ENCODE peak calls at places on chromosomes 5 and 9, in six cellular contexts. N, J, C, I, P and H are unnamed samples.

GRCh38 chr9:136624184-136624951 is 38.3 kb upstream of the EGFL7 start:
- DNase-seq in N (no peak), J (no peak), C (no peak), I (no peak), P (no peak), H (no peak)

GRCh38 chr9:129473523-129474244 is 147.2 kb downstream of the C9orf50 start:
- DNase-seq in N (no peak), J (no peak), C (peak), I (no peak), P (no peak), H (no peak)

GRCh38 chr5:81740758-81741157 is 10.1 kb downstream of the SSBP2 start:
- DNase-seq in N (no peak), J (no peak), C (no peak), I (no peak), P (no peak), H (no peak)

GRCh38 chr5:35087971-35088370 is 40.2 kb upstream of the AGXT2 start:
- DNase-seq in N (no peak), J (no peak), C (no peak), I (no peak), P (no peak), H (no peak)

GRCh38 chr5:32909207-32909606 is 198.1 kb downstream of the NPR3 start:
- DNase-seq in N (no peak), J (no peak), C (no peak), I (no peak), P (no peak), H (no peak)

GRCh38 chr5:57768771-57769170 is 286.2 kb upstream of the ACTBL2 start:
- DNase-seq in N (no peak), J (no peak), C (no peak), I (no peak), P (no peak), H (no peak)

GRCh38 chr5:115069087-115069968 is 100.4 kb downstream of the TRIM36 start:
- DNase-seq in N (peak), J (no peak), C (no peak), I (peak), P (peak), H (peak)

GRCh38 chr5:175344331-175345200 is 99.4 kb downstream of the DRD1 start:
- DNase-seq in N (peak), J (no peak), C (no peak), I (no peak), P (peak), H (no peak)

GRCh38 chr5:78629590-78629989 is 19.0 kb downstream of the LHFPL2 start:
- DNase-seq in N (no peak), J (no peak), C (no peak), I (no peak), P (no peak), H (no peak)

GRCh38 chr5:180816608-180817534 is 14.3 kb upstream of the MGAT1 start:
- DNase-seq in N (no peak), J (no peak), C (no peak), I (no peak), P (no peak), H (no peak)

GRCh38 chr5:6342689-6343315 is 35.5 kb downstream of the MED10 start:
- DNase-seq in N (no peak), J (no peak), C (no peak), I (no peak), P (no peak), H (no peak)

GRCh38 chr5:176578391-176578808 is 29.3 kb downstream of the CDHR2 start:
- DNase-seq in N (peak), J (no peak), C (peak), I (peak), P (peak), H (peak)

DNA sequence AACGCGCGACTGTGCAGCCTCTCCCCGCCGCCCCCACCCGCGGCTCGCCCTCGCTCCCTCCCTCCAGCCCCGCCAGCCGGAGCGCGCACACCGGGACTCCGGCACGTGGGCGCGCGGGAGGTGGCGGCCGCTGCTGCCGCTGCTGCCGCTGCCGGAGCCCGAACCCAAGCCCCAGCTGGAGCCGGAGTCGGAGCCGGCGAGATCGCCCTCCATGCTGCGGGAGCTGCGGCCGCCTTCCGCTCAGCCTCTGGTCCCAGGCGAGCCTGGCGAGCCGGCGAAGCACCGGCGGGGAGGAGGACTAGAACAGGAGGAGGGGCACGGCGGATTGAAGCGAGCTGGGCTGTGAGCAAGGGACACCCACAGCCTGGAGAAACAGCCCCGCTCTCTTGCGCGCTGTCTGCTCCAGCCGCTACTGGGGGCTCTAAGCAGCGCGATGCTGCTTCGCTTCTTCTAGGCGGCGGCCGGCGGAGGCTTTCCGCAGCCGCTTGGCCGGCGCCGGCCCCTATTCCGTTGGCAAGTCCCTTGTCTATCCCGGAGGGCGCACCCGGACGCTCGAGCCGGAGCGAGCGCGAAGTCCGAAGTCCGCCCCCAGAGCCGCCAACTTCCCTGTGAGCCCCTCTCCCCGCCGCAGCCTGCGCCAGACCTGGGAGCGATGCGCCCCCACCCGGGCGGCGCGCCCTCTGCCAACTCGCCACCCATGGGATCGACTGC is 598.7 kb upstream of the SGCD start:
- DNase-seq in N (no peak), J (no peak), C (no peak), I (peak), P (no peak), H (peak)
- H3K4me3 ChIP-seq in N (peak), J (peak), C (no peak), I (peak), P (no peak), H (peak)

GRCh38 chr5:149854881-149855280 is 89.7 kb downstream of the PDE6A start:
- DNase-seq in N (no peak), J (no peak), C (no peak), I (no peak), P (no peak), H (no peak)

GRCh38 chr5:149860801-149861322 is 83.7 kb downstream of the PDE6A start:
- DNase-seq in N (no peak), J (peak), C (no peak), I (peak), P (no peak), H (no peak)

GRCh38 chr5:149853701-149854100 is 90.9 kb downstream of the PDE6A start:
- DNase-seq in N (no peak), J (no peak), C (no peak), I (no peak), P (no peak), H (no peak)

GRCh38 chr5:149855371-149855770 is 89.2 kb downstream of the PDE6A start:
- DNase-seq in N (no peak), J (no peak), C (no peak), I (no peak), P (no peak), H (no peak)

GRCh38 chr5:149857499-149857898 is 87.1 kb downstream of the PDE6A start:
- DNase-seq in N (no peak), J (no peak), C (no peak), I (no peak), P (no peak), H (peak)
- TF ChIP-seq POLR2AphosphoS5 in N (no peak), J (no peak), C (no peak), I (no peak), P (no peak), H (no peak)

GRCh38 chr9:78286125-78286524 is 10.8 kb upstream of the PSAT1 start:
- DNase-seq in N (no peak), J (no peak), C (no peak), I (no peak), P (no peak), H (no peak)
- H2AFZ ChIP-seq in N (no peak), J (no peak), C (no peak), I (no peak), P (no peak), H (no peak)

DNA sequence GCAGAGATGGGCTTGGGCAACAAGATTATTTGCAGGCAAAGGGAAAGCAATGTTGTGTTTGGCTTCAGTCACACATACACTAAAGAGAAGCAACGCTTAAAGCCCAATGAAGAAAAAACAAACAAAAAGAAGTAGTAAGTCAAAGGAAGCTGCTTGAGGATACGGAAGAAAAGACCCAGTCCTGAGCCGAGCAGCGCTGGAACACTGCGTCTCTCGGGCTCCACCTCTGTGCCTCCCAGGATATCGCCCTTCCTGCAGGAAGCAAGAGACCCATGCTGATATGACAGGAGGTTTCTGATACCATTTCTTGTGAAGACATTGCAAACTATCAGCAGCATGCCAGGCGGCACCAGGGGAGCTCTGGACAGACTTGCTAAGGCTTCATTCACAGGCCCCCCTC is 9.9 kb downstream of the GNAQ start:
- DNase-seq in N (no peak), J (no peak), C (no peak), I (peak), P (no peak), H (no peak)
- H3K4me3 ChIP-seq in N (no peak), J (no peak), C (peak), I (no peak), P (no peak), H (no peak)

GRCh38 chr5:17807069-17807468 is 172.8 kb downstream of the TAF11L14 start:
- DNase-seq in N (no peak), J (no peak), C (no peak), I (no peak), P (no peak), H (no peak)
- TF ChIP-seq POLR2AphosphoS5 in N (no peak), J (no peak), C (no peak), I (no peak), P (no peak), H (no peak)

GRCh38 chr9:77829440-77829839 is 181.3 kb upstream of the GNA14 start:
- DNase-seq in N (no peak), J (no peak), C (no peak), I (no peak), P (no peak), H (no peak)

GRCh38 chr9:77826116-77826515 is 178.0 kb upstream of the GNA14 start:
- DNase-seq in N (no peak), J (no peak), C (no peak), I (no peak), P (no peak), H (no peak)

GRCh38 chr9:77826621-77827020 is 178.5 kb upstream of the GNA14 start:
- DNase-seq in N (no peak), J (no peak), C (no peak), I (no peak), P (no peak), H (no peak)

GRCh38 chr9:77830618-77831285 is 182.6 kb upstream of the GNA14 start:
- DNase-seq in N (no peak), J (no peak), C (no peak), I (no peak), P (no peak), H (no peak)

GRCh38 chr9:77827104-77827784 is 179.1 kb upstream of the GNA14 start:
- DNase-seq in N (peak), J (no peak), C (peak), I (no peak), P (no peak), H (no peak)
- H2AFZ ChIP-seq in N (no peak), J (no peak), C (no peak), I (no peak), P (no peak), H (no peak)

GRCh38 chr9:117414220-117414905 is 494 bp downstream of the ASTN2 start:
- DNase-seq in N (no peak), J (no peak), C (no peak), I (peak), P (no peak), H (peak)
- H3K4me3 ChIP-seq in N (peak), J (peak), C (no peak), I (peak), P (no peak), H (peak)